ENCODE peak calls at places on chromosome 12, in four cellular contexts. J, A, S and T are unnamed samples.

GRCh38 chr12:22729898-22730443 is 105.0 kb downstream of the ETNK1 start:
- DNase-seq in J (peak), A (no peak), S (peak), T (peak)

GRCh38 chr12:113831016-113831415 is 135.1 kb downstream of the RBM19 start:
- DNase-seq in S (peak), A (no peak), J (peak), T (peak)

GRCh38 chr12:47017901-47018479 is 61.4 kb upstream of the PCED1B start:
- DNase-seq in A (no peak), S (peak), J (peak), T (no peak)

GRCh38 chr12:92621833-92622232 is 81.0 kb upstream of the PLEKHG7 start:
- DNase-seq in S (peak), A (no peak), J (no peak), T (no peak)

GRCh38 chr12:88520436-88520820 is 59.8 kb downstream of the KITLG start:
- DNase-seq in J (peak), A (no peak), S (no peak), T (no peak)

GRCh38 chr12:30989754-30990153 is 63.2 kb downstream of the TSPAN11 start:
- DNase-seq in J (peak), S (peak), A (no peak), T (no peak)

GRCh38 chr12:112450725-112451124 is 32.0 kb downstream of the PTPN11 start:
- DNase-seq in A (no peak), S (no peak), J (no peak), T (no peak)

GRCh38 chr12:106994579-106995220 is 7.8 kb upstream of the MTERF2 start:
- DNase-seq in J (peak), A (no peak), S (no peak), T (peak)

GRCh38 chr12:56220611-56221232 is 1.0 kb downstream of the RNF41 start:
- DNase-seq in J (peak), A (no peak), S (peak), T (peak)

GRCh38 chr12:79164890-79165289 is 300.3 kb downstream of the SYT1 start:
- DNase-seq in A (no peak), J (no peak), S (no peak), T (no peak)

GRCh38 chr12:152440-152839 is 61.5 kb downstream of the SLC6A12 start:
- DNase-seq in A (no peak), J (peak), S (peak), T (no peak)

GRCh38 chr12:51759175-51759574 is 89.3 kb downstream of the FIGNL2 start:
- DNase-seq in S (peak), A (no peak), J (peak), T (no peak)

GRCh38 chr12:16003460-16003859 is 92.3 kb downstream of the DERA start:
- DNase-seq in J (no peak), S (no peak), A (no peak), T (no peak)

GRCh38 chr12:14664434-14665023 is 31.9 kb downstream of the GUCY2C start:
- DNase-seq in J (peak), A (peak), S (peak), T (peak)

GRCh38 chr12:3496964-3497363 is 6.0 kb downstream of the PRMT8 start:
- DNase-seq in S (peak), J (no peak), A (no peak), T (no peak)